ENCODE peak calls at places on chromosomes 13 and 19, in eight cellular contexts. P, M, K, Y, V, U, S and D are unnamed samples.

GRCh38 chr19:11088508-11089253 is 582 bp upstream of the LDLR start:
- DNase-seq in P (no peak), M (no peak), K (peak), Y (no peak), V (no peak), U (no peak), S (peak), D (no peak)

GRCh38 chr13:113969973-113970611 is 3.8 kb downstream of the C13orf46 start:
- DNase-seq in P (peak), M (peak), K (no peak), Y (no peak), V (peak), U (peak), S (no peak), D (no peak)

GRCh38 chr19:10003271-10003670 is 7.0 kb downstream of the COL5A3 start:
- DNase-seq in P (no peak), M (no peak), K (no peak), Y (no peak), V (no peak), U (no peak), S (no peak), D (no peak)

GRCh38 chr13:102012299-102013293 is 389.3 kb downstream of the FGF14 start:
- DNase-seq in P (peak), M (no peak), K (no peak), Y (no peak), V (no peak), U (peak), S (no peak), D (peak)

GRCh38 chr13:74796126-74796643 is 662.0 kb upstream of the KLF12 start:
- DNase-seq in P (no peak), M (no peak), K (no peak), Y (no peak), V (no peak), U (no peak), S (no peak), D (no peak)

GRCh38 chr19:35122687-35123551 is 7.3 kb downstream of the FXYD3 start:
- DNase-seq in P (no peak), M (no peak), K (no peak), Y (no peak), V (no peak), U (no peak), S (no peak), D (no peak)

GRCh38 chr19:16754207-16754806 is 34.7 kb downstream of the NWD1 start:
- DNase-seq in P (no peak), M (no peak), K (no peak), Y (no peak), V (no peak), U (no peak), S (no peak), D (no peak)

GRCh38 chr13:109211616-109212015 is 574.8 kb downstream of the IRS2 start:
- DNase-seq in P (no peak), M (no peak), K (peak), Y (no peak), V (no peak), U (no peak), S (no peak), D (no peak)

GRCh38 chr13:27639186-27639585 is 17.5 kb downstream of the POLR1D start:
- DNase-seq in P (no peak), M (no peak), K (no peak), Y (no peak), V (no peak), U (no peak), S (no peak), D (no peak)

GRCh38 chr19:14733574-14733973 is 43.7 kb downstream of the ZNF333 start:
- DNase-seq in P (no peak), M (no peak), K (no peak), Y (no peak), V (no peak), U (no peak), S (no peak), D (no peak)

DNA sequence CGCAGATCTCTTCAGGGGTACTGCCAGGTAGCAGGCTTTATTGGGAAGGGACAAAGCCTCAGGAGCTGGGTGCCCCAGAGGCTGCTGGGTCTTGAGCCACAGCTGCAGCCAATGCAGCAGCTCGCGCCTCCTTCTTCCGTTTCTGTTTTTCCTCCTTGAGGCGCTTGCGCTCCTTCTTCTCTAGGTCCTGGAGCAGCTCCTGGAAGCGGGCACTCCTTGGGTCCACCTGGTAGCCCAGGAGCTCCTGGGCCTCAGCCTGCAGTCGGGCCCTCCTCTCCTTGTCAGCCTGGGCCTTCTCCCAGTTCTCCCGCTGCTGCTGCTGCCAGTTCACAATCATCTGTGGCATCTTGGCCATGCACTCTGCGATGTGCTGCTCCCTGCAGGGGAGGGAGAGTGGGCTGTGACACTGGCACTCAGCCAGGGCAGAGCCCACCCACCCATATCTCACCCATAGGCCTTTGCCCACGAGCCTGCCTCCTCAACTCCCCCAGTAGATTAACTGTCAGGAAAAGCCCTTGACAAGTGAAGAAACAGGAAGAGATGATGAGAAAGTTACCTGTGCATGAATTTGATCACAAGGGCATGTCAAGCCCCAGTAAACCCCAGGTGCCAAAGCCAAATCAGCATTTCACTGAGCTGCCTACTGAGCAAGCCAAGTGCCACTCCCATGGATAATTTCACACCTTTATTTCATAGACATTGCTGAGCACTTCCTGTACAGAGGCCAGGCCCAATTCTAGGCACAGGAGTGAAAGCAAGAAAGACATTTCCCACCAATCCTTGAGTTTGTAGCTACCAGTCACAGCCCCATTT is 2.7 kb downstream of the GADD45GIP1 start:
- DNase-seq in P (no peak), M (no peak), K (no peak), Y (no peak), V (no peak), U (no peak), S (no peak), D (no peak)
- H3K27ac ChIP-seq in P (peak), M (no peak), K (peak), Y (no peak), V (no peak), U (peak), S (peak), D (no peak)

GRCh38 chr13:34256236-34256635 is 438.3 kb downstream of the RFC3 start:
- DNase-seq in P (no peak), M (no peak), K (no peak), Y (no peak), V (no peak), U (no peak), S (no peak), D (no peak)
- H3K27ac ChIP-seq in P (no peak), M (no peak), K (no peak), Y (no peak), V (no peak), U (no peak), S (no peak), D (no peak)

GRCh38 chr13:28750187-28751045 is 31.6 kb upstream of the SLC46A3 start:
- DNase-seq in P (no peak), M (no peak), K (no peak), Y (no peak), V (no peak), U (no peak), S (no peak), D (no peak)
- H3K27ac ChIP-seq in P (no peak), M (no peak), K (no peak), Y (no peak), V (no peak), U (no peak), S (no peak), D (no peak)

DNA sequence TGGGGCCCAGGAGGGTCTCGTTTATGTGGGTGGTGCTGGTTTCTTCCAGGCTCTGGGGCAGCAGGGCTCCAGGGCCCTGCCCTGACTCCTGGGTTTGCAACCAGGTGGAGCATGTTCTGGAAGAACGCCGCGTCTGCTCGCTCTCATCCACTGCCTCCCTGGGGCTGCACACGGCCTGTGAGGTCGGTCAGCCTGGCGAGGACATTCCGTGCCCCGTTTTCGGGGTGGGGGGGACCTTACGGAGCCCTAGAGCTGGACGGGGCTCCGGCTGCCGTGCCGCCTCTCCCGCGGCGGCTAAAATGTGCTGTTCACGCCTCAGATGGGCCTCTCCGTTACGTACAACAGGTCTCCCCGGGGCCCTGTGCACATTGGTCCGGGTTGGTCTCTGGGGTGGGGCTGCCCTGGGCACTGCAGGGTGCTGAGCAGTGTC is 3.3 kb downstream of the GNA11 start:
- DNase-seq in P (no peak), M (no peak), K (no peak), Y (no peak), V (no peak), U (peak), S (no peak), D (no peak)
- H3K27ac ChIP-seq in P (peak), M (peak), K (peak), Y (peak), V (peak), U (peak), S (peak), D (peak)

GRCh38 chr19:18385675-18386542 is at the start of gene GDF15:
- DNase-seq in P (no peak), M (peak), K (no peak), Y (peak), V (peak), U (peak), S (peak), D (peak)
- H3K27ac ChIP-seq in P (no peak), M (peak), K (no peak), Y (no peak), V (peak), U (no peak), S (no peak), D (no peak)

GRCh38 chr13:20776751-20777150 is 3.0 kb upstream of the EEF1AKMT1 start:
- DNase-seq in P (no peak), M (no peak), K (no peak), Y (no peak), V (no peak), U (no peak), S (no peak), D (no peak)

GRCh38 chr13:20773194-20774080 is at the start of gene EEF1AKMT1:
- DNase-seq in P (peak), M (peak), K (peak), Y (peak), V (peak), U (peak), S (peak), D (peak)

GRCh38 chr13:20775961-20776360 is 2.2 kb upstream of the EEF1AKMT1 start:
- DNase-seq in P (no peak), M (no peak), K (no peak), Y (no peak), V (no peak), U (no peak), S (no peak), D (no peak)

GRCh38 chr13:20772401-20773131 is 1.2 kb downstream of the EEF1AKMT1 start:
- DNase-seq in P (no peak), M (no peak), K (no peak), Y (no peak), V (no peak), U (no peak), S (no peak), D (no peak)

DNA sequence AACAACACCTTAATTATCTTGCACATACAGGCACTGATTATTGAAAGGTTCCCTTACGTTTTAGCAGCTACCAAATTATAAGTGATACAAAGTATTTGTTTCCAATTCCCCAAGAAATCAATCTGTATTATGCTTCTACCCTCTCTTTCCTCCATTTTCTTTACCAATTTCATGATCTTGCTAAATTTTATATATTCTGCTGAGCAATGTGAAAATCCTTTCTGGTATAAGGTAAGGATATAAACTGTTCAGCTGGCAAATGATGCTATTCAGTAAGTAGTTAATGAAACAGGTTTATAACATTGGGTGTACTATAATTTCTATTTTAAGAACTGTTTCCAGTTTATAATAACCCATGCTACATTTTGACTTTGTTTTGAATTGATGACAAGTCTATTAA is 985 bp upstream of the EEF1AKMT1 start:
- DNase-seq in P (no peak), M (no peak), K (no peak), Y (no peak), V (no peak), U (no peak), S (no peak), D (no peak)
- H3K27ac ChIP-seq in P (no peak), M (no peak), K (no peak), Y (no peak), V (no peak), U (peak), S (no peak), D (no peak)

DNA sequence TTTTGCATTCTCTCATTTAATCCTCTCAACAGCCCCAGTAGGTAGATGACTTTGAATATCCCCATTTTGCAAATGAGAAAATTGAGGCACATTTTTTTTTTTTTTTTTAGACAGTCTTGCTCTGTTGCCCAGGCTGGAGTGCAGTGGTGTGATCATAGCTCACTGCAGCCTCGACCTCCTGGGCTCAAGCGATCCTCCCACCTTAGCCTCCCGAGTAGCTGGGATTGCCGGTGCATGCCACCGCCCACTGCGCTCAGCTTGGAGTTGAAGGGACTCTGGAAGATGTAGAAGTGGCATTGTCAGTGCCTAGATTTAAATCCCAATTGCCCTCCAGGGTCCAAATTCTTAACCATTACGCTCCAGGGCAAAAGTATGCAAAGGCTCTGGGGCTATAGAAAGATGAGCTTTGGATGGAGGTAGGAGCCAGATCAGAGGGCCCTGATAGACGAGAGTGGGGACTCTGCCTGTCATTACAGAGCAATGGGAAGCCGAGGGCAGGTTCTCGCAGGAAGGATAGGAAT is 813 bp upstream of the MCOLN1 start:
- DNase-seq in P (no peak), M (no peak), K (no peak), Y (no peak), V (no peak), U (no peak), S (no peak), D (no peak)
- H3K27ac ChIP-seq in P (peak), M (no peak), K (peak), Y (peak), V (peak), U (peak), S (peak), D (peak)